ENCODE peak calls at places on chromosomes 4 and X, in seven cellular contexts. One of them, this sample, is unnamed.
A peak's percentile ranks its signal among the peaks of the same experiment; 100 is the strongest.

GRCh38 chrX:110167952-110168451 is 149.9 kb downstream of the AMMECR1 start:
- DNase-seq in anterior cingulate cortex: no peak
- DNase-seq in activated naive CD8-positive, alpha-beta T cell treated with anti-CD3 and anti-CD28 coated beads for 36 hours: peak; percentile 40
- DNase-seq in brain microvascular endothelial cell: peak; percentile 28
- DNase-seq in coronary artery: no peak
- DNase-seq in AG08395: no peak
- DNase-seq in NCI-H748 treated with DMSO at 0.1 percent for 48 hours: no peak
- DNase-seq in this sample: no peak

GRCh38 chr4:2691952-2692435 is 64.1 kb downstream of the TNIP2 start:
- DNase-seq in activated naive CD8-positive, alpha-beta T cell treated with anti-CD3 and anti-CD28 coated beads for 36 hours: peak; percentile 34
- DNase-seq in AG08395: no peak
- DNase-seq in anterior cingulate cortex: no peak
- DNase-seq in brain microvascular endothelial cell: no peak
- DNase-seq in NCI-H748 treated with DMSO at 0.1 percent for 48 hours: no peak
- DNase-seq in coronary artery: no peak
- DNase-seq in this sample: no peak

GRCh38 chr4:6250235-6250983 is 19.2 kb upstream of the WFS1 start:
- DNase-seq in NCI-H748 treated with DMSO at 0.1 percent for 48 hours: peak; percentile 54
- DNase-seq in activated naive CD8-positive, alpha-beta T cell treated with anti-CD3 and anti-CD28 coated beads for 36 hours: no peak
- DNase-seq in coronary artery: no peak
- DNase-seq in AG08395: peak; percentile 80
- DNase-seq in anterior cingulate cortex: no peak
- DNase-seq in brain microvascular endothelial cell: peak; percentile 43
- DNase-seq in this sample: peak; percentile 20

GRCh38 chr4:38911257-38911656 is 43.7 kb downstream of the FAM114A1 start:
- DNase-seq in NCI-H748 treated with DMSO at 0.1 percent for 48 hours: no peak
- DNase-seq in coronary artery: no peak
- DNase-seq in anterior cingulate cortex: no peak
- DNase-seq in brain microvascular endothelial cell: no peak
- DNase-seq in AG08395: no peak
- DNase-seq in activated naive CD8-positive, alpha-beta T cell treated with anti-CD3 and anti-CD28 coated beads for 36 hours: no peak
- DNase-seq in this sample: no peak

GRCh38 chr4:101785476-101785875 is 5.1 kb upstream of the BANK1 start:
- DNase-seq in activated naive CD8-positive, alpha-beta T cell treated with anti-CD3 and anti-CD28 coated beads for 36 hours: no peak
- DNase-seq in anterior cingulate cortex: no peak
- DNase-seq in AG08395: no peak
- DNase-seq in coronary artery: no peak
- DNase-seq in brain microvascular endothelial cell: no peak
- DNase-seq in NCI-H748 treated with DMSO at 0.1 percent for 48 hours: no peak
- DNase-seq in this sample: peak; percentile 63

GRCh38 chr4:35689866-35690265 is 554.4 kb downstream of the ARAP2 start:
- DNase-seq in NCI-H748 treated with DMSO at 0.1 percent for 48 hours: no peak
- DNase-seq in brain microvascular endothelial cell: no peak
- DNase-seq in AG08395: no peak
- DNase-seq in activated naive CD8-positive, alpha-beta T cell treated with anti-CD3 and anti-CD28 coated beads for 36 hours: no peak
- DNase-seq in anterior cingulate cortex: no peak
- DNase-seq in coronary artery: no peak
- DNase-seq in this sample: no peak

GRCh38 chr4:86924805-86925204 is 10.0 kb upstream of the AFF1 start:
- DNase-seq in AG08395: no peak
- DNase-seq in anterior cingulate cortex: no peak
- DNase-seq in activated naive CD8-positive, alpha-beta T cell treated with anti-CD3 and anti-CD28 coated beads for 36 hours: no peak
- DNase-seq in coronary artery: no peak
- DNase-seq in brain microvascular endothelial cell: peak; percentile 50
- DNase-seq in NCI-H748 treated with DMSO at 0.1 percent for 48 hours: no peak
- DNase-seq in this sample: peak; percentile 96

GRCh38 chr4:116469582-116469981 is 615.8 kb downstream of the TRAM1L1 start:
- DNase-seq in AG08395: no peak
- DNase-seq in brain microvascular endothelial cell: no peak
- DNase-seq in anterior cingulate cortex: no peak
- DNase-seq in activated naive CD8-positive, alpha-beta T cell treated with anti-CD3 and anti-CD28 coated beads for 36 hours: no peak
- DNase-seq in NCI-H748 treated with DMSO at 0.1 percent for 48 hours: no peak
- DNase-seq in coronary artery: no peak
- DNase-seq in this sample: no peak

GRCh38 chr4:181504846-181505374 is 738.3 kb upstream of the TENM3 start:
- DNase-seq in NCI-H748 treated with DMSO at 0.1 percent for 48 hours: peak; percentile 76
- DNase-seq in activated naive CD8-positive, alpha-beta T cell treated with anti-CD3 and anti-CD28 coated beads for 36 hours: no peak
- DNase-seq in brain microvascular endothelial cell: no peak
- DNase-seq in coronary artery: no peak
- DNase-seq in AG08395: no peak
- DNase-seq in anterior cingulate cortex: no peak
- DNase-seq in this sample: no peak

GRCh38 chrX:41734530-41734929 is 10.5 kb downstream of the GPR82 start:
- DNase-seq in anterior cingulate cortex: no peak
- DNase-seq in NCI-H748 treated with DMSO at 0.1 percent for 48 hours: no peak
- DNase-seq in activated naive CD8-positive, alpha-beta T cell treated with anti-CD3 and anti-CD28 coated beads for 36 hours: no peak
- DNase-seq in AG08395: peak; percentile 14
- DNase-seq in coronary artery: no peak
- DNase-seq in brain microvascular endothelial cell: peak; percentile 22
- DNase-seq in this sample: no peak

GRCh38 chrX:106899276-106899675 is 3.9 kb downstream of the RIPPLY1 start:
- DNase-seq in coronary artery: no peak
- DNase-seq in NCI-H748 treated with DMSO at 0.1 percent for 48 hours: no peak
- DNase-seq in brain microvascular endothelial cell: no peak
- DNase-seq in anterior cingulate cortex: no peak
- DNase-seq in activated naive CD8-positive, alpha-beta T cell treated with anti-CD3 and anti-CD28 coated beads for 36 hours: no peak
- DNase-seq in AG08395: no peak
- DNase-seq in this sample: no peak

GRCh38 chr4:120785202-120785601 is 137.3 kb downstream of the PRDM5 start:
- DNase-seq in coronary artery: no peak
- DNase-seq in anterior cingulate cortex: no peak
- DNase-seq in NCI-H748 treated with DMSO at 0.1 percent for 48 hours: no peak
- DNase-seq in activated naive CD8-positive, alpha-beta T cell treated with anti-CD3 and anti-CD28 coated beads for 36 hours: no peak
- DNase-seq in brain microvascular endothelial cell: no peak
- DNase-seq in AG08395: no peak
- DNase-seq in this sample: no peak

GRCh38 chr4:53923921-53924320 is 140.5 kb downstream of the CHIC2 start:
- DNase-seq in coronary artery: no peak
- DNase-seq in NCI-H748 treated with DMSO at 0.1 percent for 48 hours: no peak
- DNase-seq in brain microvascular endothelial cell: no peak
- DNase-seq in AG08395: no peak
- DNase-seq in activated naive CD8-positive, alpha-beta T cell treated with anti-CD3 and anti-CD28 coated beads for 36 hours: no peak
- DNase-seq in anterior cingulate cortex: no peak
- DNase-seq in this sample: no peak

GRCh38 chrX:11190745-11191510 is 79.8 kb downstream of the HCCS start:
- DNase-seq in AG08395: no peak
- DNase-seq in NCI-H748 treated with DMSO at 0.1 percent for 48 hours: peak; percentile 93
- DNase-seq in brain microvascular endothelial cell: no peak
- DNase-seq in anterior cingulate cortex: no peak
- DNase-seq in coronary artery: no peak
- DNase-seq in activated naive CD8-positive, alpha-beta T cell treated with anti-CD3 and anti-CD28 coated beads for 36 hours: no peak
- DNase-seq in this sample: no peak

GRCh38 chrX:68978211-68978780 is 149.5 kb downstream of the EFNB1 start:
- DNase-seq in NCI-H748 treated with DMSO at 0.1 percent for 48 hours: no peak
- DNase-seq in coronary artery: no peak
- DNase-seq in anterior cingulate cortex: no peak
- DNase-seq in AG08395: peak; percentile 49
- DNase-seq in brain microvascular endothelial cell: no peak
- DNase-seq in activated naive CD8-positive, alpha-beta T cell treated with anti-CD3 and anti-CD28 coated beads for 36 hours: no peak
- DNase-seq in this sample: peak; percentile 36

GRCh38 chr4:27234306-27234899 is 373.8 kb downstream of the STIM2 start:
- DNase-seq in activated naive CD8-positive, alpha-beta T cell treated with anti-CD3 and anti-CD28 coated beads for 36 hours: no peak
- DNase-seq in NCI-H748 treated with DMSO at 0.1 percent for 48 hours: no peak
- DNase-seq in AG08395: no peak
- DNase-seq in brain microvascular endothelial cell: no peak
- DNase-seq in coronary artery: no peak
- DNase-seq in anterior cingulate cortex: no peak
- DNase-seq in this sample: no peak

GRCh38 chrX:74178536-74178935 is 125.4 kb upstream of the ZCCHC13 start:
- DNase-seq in activated naive CD8-positive, alpha-beta T cell treated with anti-CD3 and anti-CD28 coated beads for 36 hours: no peak
- DNase-seq in AG08395: no peak
- DNase-seq in anterior cingulate cortex: no peak
- DNase-seq in NCI-H748 treated with DMSO at 0.1 percent for 48 hours: no peak
- DNase-seq in coronary artery: no peak
- DNase-seq in brain microvascular endothelial cell: no peak
- DNase-seq in this sample: no peak

GRCh38 chrX:149152941-149153340 is 352.2 kb downstream of the IDS start:
- DNase-seq in brain microvascular endothelial cell: no peak
- DNase-seq in activated naive CD8-positive, alpha-beta T cell treated with anti-CD3 and anti-CD28 coated beads for 36 hours: no peak
- DNase-seq in AG08395: no peak
- DNase-seq in NCI-H748 treated with DMSO at 0.1 percent for 48 hours: no peak
- DNase-seq in coronary artery: no peak
- DNase-seq in anterior cingulate cortex: no peak
- DNase-seq in this sample: no peak

GRCh38 chr4:143357161-143357845 is 20.6 kb downstream of the GAB1 start:
- DNase-seq in coronary artery: no peak
- DNase-seq in AG08395: no peak
- DNase-seq in NCI-H748 treated with DMSO at 0.1 percent for 48 hours: no peak
- DNase-seq in anterior cingulate cortex: no peak
- DNase-seq in brain microvascular endothelial cell: no peak
- DNase-seq in activated naive CD8-positive, alpha-beta T cell treated with anti-CD3 and anti-CD28 coated beads for 36 hours: no peak
- DNase-seq in this sample: no peak

GRCh38 chrX:77446029-77446585 is 1.1 kb upstream of the FGF16 start:
- DNase-seq in activated naive CD8-positive, alpha-beta T cell treated with anti-CD3 and anti-CD28 coated beads for 36 hours: no peak
- DNase-seq in anterior cingulate cortex: no peak
- DNase-seq in NCI-H748 treated with DMSO at 0.1 percent for 48 hours: no peak
- DNase-seq in brain microvascular endothelial cell: no peak
- DNase-seq in coronary artery: no peak
- DNase-seq in AG08395: no peak
- DNase-seq in this sample: no peak

GRCh38 chrX:155112171-155112570 is 40.9 kb downstream of the BRCC3 start:
- DNase-seq in coronary artery: no peak
- DNase-seq in anterior cingulate cortex: no peak
- DNase-seq in activated naive CD8-positive, alpha-beta T cell treated with anti-CD3 and anti-CD28 coated beads for 36 hours: no peak
- DNase-seq in NCI-H748 treated with DMSO at 0.1 percent for 48 hours: no peak
- DNase-seq in AG08395: no peak
- DNase-seq in brain microvascular endothelial cell: no peak
- DNase-seq in this sample: no peak

GRCh38 chr4:74632634-74633033 is 161.7 kb downstream of the BTC start:
- DNase-seq in anterior cingulate cortex: no peak
- DNase-seq in coronary artery: no peak
- DNase-seq in activated naive CD8-positive, alpha-beta T cell treated with anti-CD3 and anti-CD28 coated beads for 36 hours: peak; percentile 44
- DNase-seq in NCI-H748 treated with DMSO at 0.1 percent for 48 hours: no peak
- DNase-seq in brain microvascular endothelial cell: peak; percentile 98
- DNase-seq in AG08395: peak; percentile 2
- DNase-seq in this sample: peak; percentile 96

GRCh38 chr4:95929448-95930064 is 89.7 kb downstream of the PDHA2 start:
- DNase-seq in NCI-H748 treated with DMSO at 0.1 percent for 48 hours: no peak
- DNase-seq in anterior cingulate cortex: no peak
- DNase-seq in AG08395: no peak
- DNase-seq in coronary artery: no peak
- DNase-seq in brain microvascular endothelial cell: no peak
- DNase-seq in activated naive CD8-positive, alpha-beta T cell treated with anti-CD3 and anti-CD28 coated beads for 36 hours: no peak
- DNase-seq in this sample: no peak

GRCh38 chr4:184215709-184216328 is 1.9 kb downstream of the ENPP6 start:
- DNase-seq in AG08395: no peak
- DNase-seq in NCI-H748 treated with DMSO at 0.1 percent for 48 hours: no peak
- DNase-seq in coronary artery: no peak
- DNase-seq in brain microvascular endothelial cell: no peak
- DNase-seq in activated naive CD8-positive, alpha-beta T cell treated with anti-CD3 and anti-CD28 coated beads for 36 hours: no peak
- DNase-seq in anterior cingulate cortex: no peak
- DNase-seq in this sample: no peak

GRCh38 chr4:169033660-169034059 is 23.6 kb upstream of the CBR4 start:
- DNase-seq in brain microvascular endothelial cell: no peak
- DNase-seq in AG08395: no peak
- DNase-seq in NCI-H748 treated with DMSO at 0.1 percent for 48 hours: no peak
- DNase-seq in anterior cingulate cortex: no peak
- DNase-seq in coronary artery: no peak
- DNase-seq in activated naive CD8-positive, alpha-beta T cell treated with anti-CD3 and anti-CD28 coated beads for 36 hours: no peak
- DNase-seq in this sample: peak; percentile 19

GRCh38 chr4:155371432-155372043 is 5.2 kb downstream of the MAP9 start:
- DNase-seq in coronary artery: no peak
- DNase-seq in AG08395: no peak
- DNase-seq in NCI-H748 treated with DMSO at 0.1 percent for 48 hours: peak; percentile 4
- DNase-seq in brain microvascular endothelial cell: no peak
- DNase-seq in activated naive CD8-positive, alpha-beta T cell treated with anti-CD3 and anti-CD28 coated beads for 36 hours: no peak
- DNase-seq in anterior cingulate cortex: no peak
- DNase-seq in this sample: no peak

GRCh38 chr4:5474756-5475155 is 233.6 kb downstream of the EVC2 start:
- DNase-seq in anterior cingulate cortex: no peak
- DNase-seq in brain microvascular endothelial cell: peak; percentile 75
- DNase-seq in activated naive CD8-positive, alpha-beta T cell treated with anti-CD3 and anti-CD28 coated beads for 36 hours: no peak
- DNase-seq in AG08395: no peak
- DNase-seq in NCI-H748 treated with DMSO at 0.1 percent for 48 hours: no peak
- DNase-seq in coronary artery: peak; percentile 28
- DNase-seq in this sample: peak; percentile 89

GRCh38 chr4:124526760-124527159 is 185.8 kb downstream of the ANKRD50 start:
- DNase-seq in AG08395: no peak
- DNase-seq in activated naive CD8-positive, alpha-beta T cell treated with anti-CD3 and anti-CD28 coated beads for 36 hours: no peak
- DNase-seq in brain microvascular endothelial cell: no peak
- DNase-seq in NCI-H748 treated with DMSO at 0.1 percent for 48 hours: peak; percentile 86
- DNase-seq in coronary artery: no peak
- DNase-seq in anterior cingulate cortex: no peak
- DNase-seq in this sample: no peak

GRCh38 chrX:53682885-53683555 is 3.5 kb downstream of the HUWE1 start:
- DNase-seq in AG08395: peak; percentile 18
- DNase-seq in brain microvascular endothelial cell: peak; percentile 51
- DNase-seq in anterior cingulate cortex: no peak
- DNase-seq in activated naive CD8-positive, alpha-beta T cell treated with anti-CD3 and anti-CD28 coated beads for 36 hours: peak; percentile 36
- DNase-seq in coronary artery: no peak
- DNase-seq in NCI-H748 treated with DMSO at 0.1 percent for 48 hours: peak; percentile 34
- DNase-seq in this sample: peak; percentile 57

GRCh38 chr4:176534566-176534965 is 214.8 kb downstream of the SPCS3 start:
- DNase-seq in brain microvascular endothelial cell: peak; percentile 95
- DNase-seq in coronary artery: no peak
- DNase-seq in NCI-H748 treated with DMSO at 0.1 percent for 48 hours: no peak
- DNase-seq in activated naive CD8-positive, alpha-beta T cell treated with anti-CD3 and anti-CD28 coated beads for 36 hours: no peak
- DNase-seq in anterior cingulate cortex: no peak
- DNase-seq in AG08395: peak; percentile 60
- DNase-seq in this sample: no peak

GRCh38 chrX:104343408-104344129 is 88.8 kb upstream of the ESX1 start:
- DNase-seq in activated naive CD8-positive, alpha-beta T cell treated with anti-CD3 and anti-CD28 coated beads for 36 hours: peak; percentile 24
- DNase-seq in coronary artery: no peak
- DNase-seq in NCI-H748 treated with DMSO at 0.1 percent for 48 hours: peak; percentile 13
- DNase-seq in anterior cingulate cortex: no peak
- DNase-seq in AG08395: peak; percentile 57
- DNase-seq in brain microvascular endothelial cell: peak; percentile 87
- DNase-seq in this sample: peak; percentile 22

GRCh38 chr4:6909970-6910339 is 329 bp downstream of the TBC1D14 start:
- DNase-seq in anterior cingulate cortex: no peak
- DNase-seq in NCI-H748 treated with DMSO at 0.1 percent for 48 hours: no peak
- DNase-seq in activated naive CD8-positive, alpha-beta T cell treated with anti-CD3 and anti-CD28 coated beads for 36 hours: peak; percentile 63
- DNase-seq in brain microvascular endothelial cell: no peak
- DNase-seq in AG08395: no peak
- DNase-seq in coronary artery: no peak
- DNase-seq in this sample: no peak

GRCh38 chr4:185911556-185912064 is 99.6 kb upstream of the SORBS2 start:
- DNase-seq in coronary artery: no peak
- DNase-seq in activated naive CD8-positive, alpha-beta T cell treated with anti-CD3 and anti-CD28 coated beads for 36 hours: no peak
- DNase-seq in AG08395: peak; percentile 28
- DNase-seq in anterior cingulate cortex: no peak
- DNase-seq in brain microvascular endothelial cell: peak; percentile 42
- DNase-seq in NCI-H748 treated with DMSO at 0.1 percent for 48 hours: peak; percentile 7
- DNase-seq in this sample: no peak

GRCh38 chrX:139932077-139932900 is 564 bp downstream of the ATP11C start:
- DNase-seq in activated naive CD8-positive, alpha-beta T cell treated with anti-CD3 and anti-CD28 coated beads for 36 hours: peak; percentile 51
- DNase-seq in NCI-H748 treated with DMSO at 0.1 percent for 48 hours: no peak
- DNase-seq in brain microvascular endothelial cell: no peak
- DNase-seq in anterior cingulate cortex: peak; percentile 42
- DNase-seq in coronary artery: peak; percentile 76
- DNase-seq in AG08395: peak; percentile 53
- DNase-seq in this sample: peak; percentile 16

GRCh38 chr4:114598191-114599121 is at the start of gene UGT8:
- DNase-seq in AG08395: peak; percentile 8
- DNase-seq in NCI-H748 treated with DMSO at 0.1 percent for 48 hours: peak; percentile 81
- DNase-seq in anterior cingulate cortex: peak; percentile 82
- DNase-seq in brain microvascular endothelial cell: no peak
- DNase-seq in activated naive CD8-positive, alpha-beta T cell treated with anti-CD3 and anti-CD28 coated beads for 36 hours: peak; percentile 61
- DNase-seq in coronary artery: no peak
- DNase-seq in this sample: no peak

GRCh38 chr4:151302432-151302831 is 23.0 kb downstream of the SH3D19 start:
- DNase-seq in anterior cingulate cortex: no peak
- DNase-seq in brain microvascular endothelial cell: no peak
- DNase-seq in coronary artery: no peak
- DNase-seq in activated naive CD8-positive, alpha-beta T cell treated with anti-CD3 and anti-CD28 coated beads for 36 hours: no peak
- DNase-seq in AG08395: peak; percentile 36
- DNase-seq in NCI-H748 treated with DMSO at 0.1 percent for 48 hours: no peak
- DNase-seq in this sample: no peak